ENCODE peak calls at places on chromosomes 13 and 19, in five cellular contexts. R is cardiac fibroblast; E is CD8-positive, alpha-beta T cell; T is GM12865; B is Panc1. Z is an unnamed sample.

GRCh38 chr19:38049105-38049649 is 142.2 kb downstream of the SIPA1L3 start:
- DNase-seq in E (no peak), R (no peak), B (no peak), T (peak), Z (peak)

GRCh38 chr13:82356667-82357066 is 1525.6 kb downstream of the SLITRK1 start:
- DNase-seq in E (no peak), B (no peak), R (peak), T (no peak), Z (peak)

GRCh38 chr13:96822900-96823299 is 171.4 kb downstream of the OXGR1 start:
- DNase-seq in E (no peak), R (no peak), T (peak), B (no peak), Z (peak)

GRCh38 chr13:63517376-63517775 is 2101.7 kb upstream of the PCDH20 start:
- DNase-seq in T (no peak), R (peak), E (no peak), B (no peak), Z (no peak)

GRCh38 chr19:5934779-5935472 is 20.9 kb downstream of the CAPS start:
- DNase-seq in B (no peak), R (peak), E (no peak), T (no peak), Z (no peak)

GRCh38 chr19:40542197-40542859 is 34.3 kb upstream of the SHKBP1 start:
- DNase-seq in R (peak), E (no peak), B (no peak), T (no peak), Z (no peak)

GRCh38 chr13:35014606-35015005 is 72.5 kb downstream of the NBEA start:
- DNase-seq in B (no peak), E (no peak), R (no peak), T (no peak), Z (no peak)

GRCh38 chr13:99056381-99057014 is 78.6 kb upstream of the DOCK9 start:
- DNase-seq in R (no peak), B (no peak), T (no peak), E (no peak), Z (no peak)

GRCh38 chr19:47379398-47379938 is 30.4 kb downstream of the DHX34 start:
- DNase-seq in E (no peak), R (no peak), B (no peak), T (no peak), Z (peak)

GRCh38 chr19:9986787-9987281 is 23.5 kb downstream of the COL5A3 start:
- DNase-seq in B (no peak), T (no peak), E (no peak), R (peak), Z (no peak)

GRCh38 chr19:35738021-35738886 is 4.0 kb downstream of the IGFLR1 start:
- DNase-seq in B (no peak), R (no peak), T (no peak), E (no peak), Z (no peak)

GRCh38 chr13:91031508-91031907 is 316.0 kb upstream of the MIR17HG start:
- DNase-seq in E (no peak), R (no peak), B (no peak), T (no peak), Z (peak)

GRCh38 chr13:74136089-74136658 is 2.0 kb upstream of the KLF12 start:
- DNase-seq in B (no peak), T (peak), R (peak), E (no peak), Z (no peak)

GRCh38 chr19:48390188-48391099 is 907 bp downstream of the KDELR1 start:
- DNase-seq in E (peak), R (peak), T (peak), B (no peak), Z (peak)

GRCh38 chr13:38002596-38002995 is 133.0 kb upstream of the TRPC4 start:
- DNase-seq in T (no peak), E (no peak), B (no peak), R (no peak), Z (no peak)

GRCh38 chr13:103130681-103131210 is 64.5 kb upstream of the SLC10A2 start:
- DNase-seq in T (peak), B (no peak), R (no peak), E (no peak), Z (no peak)

GRCh38 chr19:50922316-50922853 is 11.2 kb upstream of the KLK4 start:
- DNase-seq in T (peak), E (peak), R (peak), B (no peak), Z (peak)

GRCh38 chr19:50925734-50926133 is 14.5 kb upstream of the KLK4 start:
- DNase-seq in T (no peak), E (no peak), R (no peak), B (no peak), Z (no peak)

GRCh38 chr19:50924576-50924975 is 13.4 kb upstream of the KLK4 start:
- DNase-seq in B (no peak), R (no peak), E (no peak), T (no peak), Z (no peak)

GRCh38 chr19:50926144-50926543 is 14.9 kb upstream of the KLK4 start:
- DNase-seq in R (no peak), B (no peak), T (no peak), E (no peak), Z (no peak)

GRCh38 chr19:50921391-50922315 is 10.5 kb upstream of the KLK4 start:
- DNase-seq in B (no peak), E (no peak), R (no peak), T (no peak), Z (no peak)
- H3K4me3 ChIP-seq in B (no peak), E (no peak), R (no peak), T (no peak), Z (no peak)

GRCh38 chr19:2654585-2654861 is 48.0 kb downstream of the GNG7 start:
- DNase-seq in E (no peak), R (no peak), T (no peak), B (no peak), Z (no peak)
- H3K4me3 ChIP-seq in E (no peak), R (no peak), T (no peak), B (no peak), Z (no peak)

GRCh38 chr19:57941593-57941992 is 5.9 kb downstream of the ZNF256 start:
- DNase-seq in E (no peak), T (no peak), R (no peak), B (no peak), Z (no peak)

GRCh38 chr19:57934820-57935665 is at the start of gene ZNF418:
- DNase-seq in R (peak), T (peak), B (peak), E (no peak), Z (no peak)

GRCh38 chr19:57935731-57936130 is 529 bp upstream of the ZNF418 start:
- DNase-seq in B (no peak), R (no peak), T (no peak), E (no peak), Z (no peak)
- H3K4me3 ChIP-seq in B (peak), R (no peak), T (no peak), E (no peak), Z (no peak)

GRCh38 chr13:114261328-114261965 is 20.0 kb upstream of the UPF3A start:
- DNase-seq in E (no peak), B (no peak), R (no peak), T (no peak), Z (no peak)

GRCh38 chr13:114259374-114259773 is 22.0 kb upstream of the UPF3A start:
- DNase-seq in T (no peak), E (no peak), R (no peak), B (no peak), Z (no peak)

GRCh38 chr13:114258589-114258988 is 22.8 kb upstream of the UPF3A start:
- DNase-seq in E (no peak), B (no peak), T (no peak), R (no peak), Z (no peak)

GRCh38 chr13:114260818-114261217 is 20.6 kb upstream of the UPF3A start:
- DNase-seq in T (peak), R (no peak), B (no peak), E (no peak), Z (no peak)

GRCh38 chr13:114259974-114260373 is 21.4 kb upstream of the UPF3A start:
- DNase-seq in T (peak), R (no peak), B (no peak), E (no peak), Z (no peak)
- H3K4me3 ChIP-seq in T (no peak), R (no peak), B (no peak), E (no peak), Z (no peak)

GRCh38 chr19:13053761-13054604 is 48.7 kb downstream of the LYL1 start:
- DNase-seq in R (peak), B (peak), E (no peak), T (no peak), Z (no peak)
- H3K4me3 ChIP-seq in R (no peak), B (no peak), E (no peak), T (no peak), Z (no peak)

GRCh38 chr19:45322744-45323281 is at the start of gene CKM:
- DNase-seq in T (no peak), B (no peak), E (no peak), R (no peak), Z (no peak)
- H3K4me3 ChIP-seq in T (no peak), B (no peak), E (no peak), R (peak), Z (no peak)

GRCh38 chr13:51027644-51028043 is 83.4 kb downstream of the C13orf42 start:
- DNase-seq in B (no peak), T (no peak), R (no peak), E (no peak), Z (no peak)

GRCh38 chr13:51020600-51020999 is 90.5 kb downstream of the C13orf42 start:
- DNase-seq in B (no peak), R (no peak), E (no peak), T (no peak), Z (no peak)

GRCh38 chr13:51026016-51026415 is 85.1 kb downstream of the C13orf42 start:
- DNase-seq in T (no peak), B (no peak), E (no peak), R (no peak), Z (no peak)

GRCh38 chr13:51025245-51025872 is 85.7 kb downstream of the C13orf42 start:
- DNase-seq in E (no peak), T (no peak), B (no peak), R (no peak), Z (no peak)
- H3K4me3 ChIP-seq in E (no peak), T (no peak), B (no peak), R (no peak), Z (no peak)

GRCh38 chr19:15412832-15413231 is 6.0 kb downstream of the AKAP8L start:
- DNase-seq in R (no peak), E (no peak), B (no peak), T (no peak), Z (no peak)
- H3K4me3 ChIP-seq in R (no peak), E (no peak), B (no peak), T (no peak), Z (no peak)

GRCh38 chr19:45667620-45668341 is at the start of gene GIPR:
- DNase-seq in E (no peak), B (no peak), R (no peak), T (peak), Z (peak)

GRCh38 chr19:45663800-45664199 is 4.2 kb upstream of the GIPR start:
- DNase-seq in E (no peak), B (no peak), T (no peak), R (no peak), Z (peak)

GRCh38 chr19:45670670-45671453 is 2.8 kb downstream of the GIPR start:
- DNase-seq in R (peak), B (no peak), E (no peak), T (peak), Z (peak)

GRCh38 chr19:45664575-45664974 is 3.4 kb upstream of the GIPR start:
- DNase-seq in E (no peak), B (no peak), T (no peak), R (no peak), Z (no peak)

DNA sequence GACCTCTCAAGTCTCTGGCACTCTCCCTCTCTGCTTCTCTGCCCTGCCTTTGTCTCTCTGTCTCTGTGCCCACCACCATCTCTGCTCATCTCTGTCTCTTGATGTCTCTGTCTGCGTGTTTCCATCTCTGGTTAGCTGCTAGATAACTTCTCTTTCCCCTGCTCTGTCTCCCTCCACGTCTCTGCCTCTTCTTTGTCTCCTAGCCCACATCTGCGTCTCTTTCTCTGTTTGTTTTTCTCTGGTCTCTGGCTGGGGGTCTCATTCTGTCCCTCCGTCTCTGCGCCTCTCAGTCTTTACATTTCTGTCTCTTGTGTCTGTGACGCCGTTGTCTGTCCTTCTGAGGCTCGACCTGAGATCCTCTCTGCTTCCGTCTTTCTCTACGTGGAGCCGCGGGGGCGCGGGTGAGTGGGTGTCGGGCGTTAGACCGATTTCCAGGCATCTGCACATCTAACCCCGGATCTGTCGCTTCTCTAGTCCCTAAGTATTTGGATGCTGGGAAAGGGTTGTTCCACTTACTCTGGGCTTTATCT is 386 bp downstream of the GIPR start:
- DNase-seq in B (no peak), T (no peak), E (no peak), R (no peak), Z (peak)
- H3K4me3 ChIP-seq in B (peak), T (peak), E (peak), R (peak), Z (peak)

DNA sequence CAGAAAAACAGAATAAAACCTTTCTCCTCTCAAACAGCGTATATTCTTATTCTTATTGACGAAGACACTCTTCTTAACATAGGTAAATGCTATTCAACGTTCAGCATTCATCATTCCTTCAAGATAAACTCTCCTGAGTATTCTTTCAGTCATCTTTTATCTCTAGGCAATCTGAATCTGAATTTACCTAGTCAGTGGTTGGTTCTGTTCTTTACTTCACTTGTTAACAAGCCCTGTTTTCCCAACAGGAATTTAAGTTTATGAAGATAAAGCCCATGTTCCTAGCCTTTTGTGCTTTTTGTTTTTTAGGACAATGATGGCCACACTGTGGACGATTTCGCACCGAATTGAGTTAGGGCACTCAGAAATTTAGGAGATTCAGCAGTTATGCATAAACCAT is 3.2 kb downstream of the ELF1 start:
- DNase-seq in T (no peak), R (no peak), E (no peak), B (no peak), Z (no peak)
- H3K4me3 ChIP-seq in T (peak), R (no peak), E (peak), B (no peak), Z (peak)